ENCODE peak calls at places on chromosomes 6 and 20, in eight cellular contexts. H is RWPE1, M is WTC11, E is left ventricle myocardium inferior, R is GOT3, S is cardiac muscle cell, J is amygdala, N is A172. Q is an unnamed sample.

GRCh38 chr6:157025459-157025858 is 248.3 kb downstream of the ARID1B start:
- DNase-seq in N (no peak), R (no peak), M (no peak), S (no peak), J (no peak), E (no peak), H (no peak), Q (no peak)

GRCh38 chr6:122014961-122015360 is 384.5 kb upstream of the HSF2 start:
- DNase-seq in R (no peak), J (no peak), N (no peak), E (no peak), H (no peak), M (no peak), S (no peak), Q (no peak)

GRCh38 chr6:102853249-102853955 is 1459.9 kb downstream of the GRIK2 start:
- DNase-seq in H (no peak), J (no peak), E (no peak), M (no peak), S (no peak), R (no peak), N (no peak), Q (no peak)

GRCh38 chr20:33685328-33686007 is 717 bp downstream of the E2F1 start:
- DNase-seq in S (no peak), M (peak), E (no peak), J (no peak), N (peak), R (no peak), H (peak), Q (no peak)

GRCh38 chr6:37640776-37641395 is 56.8 kb downstream of the MDGA1 start:
- DNase-seq in S (no peak), N (no peak), H (no peak), M (no peak), J (no peak), E (no peak), R (no peak), Q (no peak)

GRCh38 chr6:27755768-27756167 is 156.4 kb downstream of the OR2B2 start:
- DNase-seq in M (no peak), H (no peak), R (no peak), E (no peak), J (no peak), N (no peak), S (no peak), Q (no peak)

GRCh38 chr6:28609672-28610071 is 84.0 kb downstream of the GPX5 start:
- DNase-seq in N (no peak), M (no peak), E (no peak), J (no peak), H (no peak), R (no peak), S (no peak), Q (no peak)

GRCh38 chr6:89313006-89313405 is 2.1 kb downstream of the GABRR2 start:
- DNase-seq in S (no peak), M (no peak), N (peak), E (no peak), R (no peak), H (no peak), J (no peak), Q (no peak)

GRCh38 chr6:36333889-36334288 is 2.8 kb downstream of the BNIP5 start:
- DNase-seq in J (peak), M (no peak), H (no peak), N (no peak), E (no peak), S (no peak), R (no peak), Q (no peak)

GRCh38 chr6:123770247-123770949 is 33.3 kb upstream of the NKAIN2 start:
- DNase-seq in R (no peak), N (peak), S (no peak), M (no peak), H (no peak), E (no peak), J (no peak), Q (no peak)

GRCh38 chr20:60446273-60447111 is 488.3 kb downstream of the CDH26 start:
- DNase-seq in M (no peak), J (no peak), R (no peak), S (no peak), N (no peak), H (no peak), E (no peak), Q (no peak)

GRCh38 chr6:165678904-165679303 is 15.9 kb upstream of the PDE10A start:
- DNase-seq in E (no peak), N (no peak), S (no peak), H (no peak), M (no peak), R (no peak), J (no peak), Q (no peak)

GRCh38 chr6:166101819-166102419 is 65.7 kb downstream of the TBXT start:
- DNase-seq in J (no peak), M (no peak), S (no peak), E (no peak), R (no peak), N (no peak), H (no peak), Q (no peak)

GRCh38 chr6:106324726-106325335 is 729 bp downstream of the ATG5 start:
- DNase-seq in S (no peak), E (no peak), N (peak), R (no peak), H (peak), M (no peak), J (no peak), Q (no peak)

GRCh38 chr20:46715292-46715756 is 5.9 kb downstream of the SLC2A10 start:
- DNase-seq in R (no peak), E (no peak), M (peak), N (peak), S (no peak), J (no peak), H (peak), Q (peak)

GRCh38 chr6:6583836-6584235 is 4.7 kb upstream of the LY86 start:
- DNase-seq in J (no peak), N (no peak), M (no peak), H (no peak), R (no peak), E (no peak), S (no peak), Q (no peak)

GRCh38 chr6:45002390-45002789 is 325.7 kb upstream of the RUNX2 start:
- DNase-seq in J (no peak), M (no peak), H (no peak), S (no peak), E (no peak), R (no peak), N (no peak), Q (no peak)

GRCh38 chr20:58077282-58077681 is 151.2 kb downstream of the ANKRD60 start:
- DNase-seq in N (no peak), M (no peak), S (no peak), R (no peak), E (no peak), J (no peak), H (no peak), Q (no peak)

GRCh38 chr20:57166568-57167291 is 99.7 kb downstream of the BMP7 start:
- DNase-seq in S (no peak), E (no peak), H (no peak), N (no peak), J (no peak), R (no peak), M (no peak), Q (no peak)

GRCh38 chr20:56469077-56469449 is 636 bp downstream of the RTF2 start:
- DNase-seq in H (no peak), R (no peak), M (no peak), J (no peak), S (no peak), N (no peak), E (no peak), Q (no peak)

GRCh38 chr6:114133816-114134215 is 162.9 kb upstream of the HDAC2 start:
- DNase-seq in N (no peak), S (no peak), E (no peak), M (no peak), J (no peak), R (no peak), H (no peak), Q (no peak)

GRCh38 chr6:125539892-125540291 is 209.5 kb upstream of the HEY2 start:
- DNase-seq in J (no peak), R (no peak), E (no peak), M (no peak), H (no peak), N (no peak), S (no peak), Q (no peak)

GRCh38 chr6:138931660-138932059 is 56.4 kb downstream of the REPS1 start:
- DNase-seq in R (no peak), M (no peak), J (no peak), H (no peak), E (no peak), N (no peak), S (no peak), Q (no peak)

GRCh38 chr20:49821850-49822249 is 9.2 kb downstream of the SLC9A8 start:
- DNase-seq in N (peak), S (no peak), H (no peak), M (no peak), R (no peak), J (no peak), E (no peak), Q (peak)

GRCh38 chr6:45816674-45817297 is 198.9 kb downstream of the CLIC5 start:
- DNase-seq in H (no peak), E (no peak), S (no peak), M (no peak), R (no peak), N (no peak), J (no peak), Q (no peak)

GRCh38 chr20:21583486-21584168 is 69.8 kb upstream of the NKX2-2 start:
- DNase-seq in J (no peak), H (no peak), R (no peak), N (no peak), M (no peak), S (no peak), E (no peak), Q (no peak)

GRCh38 chr6:153058291-153058690 is 55.8 kb upstream of the MTRF1L start:
- DNase-seq in N (peak), M (no peak), R (no peak), J (no peak), H (no peak), S (no peak), E (no peak), Q (no peak)

GRCh38 chr20:18831830-18832229 is 18.2 kb downstream of the SCP2D1 start:
- DNase-seq in M (no peak), H (no peak), R (no peak), N (peak), E (no peak), S (no peak), J (no peak), Q (no peak)

GRCh38 chr6:15507221-15507620 is 155.6 kb downstream of the DTNBP1 start:
- DNase-seq in N (no peak), H (no peak), R (no peak), E (no peak), M (no peak), S (no peak), J (no peak), Q (no peak)

GRCh38 chr6:122652431-122652830 is 42.2 kb downstream of the PKIB start:
- DNase-seq in R (no peak), S (no peak), H (no peak), M (no peak), N (no peak), J (no peak), E (no peak), Q (no peak)

GRCh38 chr20:608970-609369 is 1.1 kb downstream of the TCF15 start:
- DNase-seq in H (no peak), R (no peak), E (no peak), M (no peak), S (no peak), N (no peak), J (no peak), Q (no peak)